ENCODE peak calls at places on chromosome 18, in ten cellular contexts. O is mucosa of gallbladder; L is NCI-H510A; J is RPMI8226; A is Calu3; U is stimulated activated CD4-positive, alpha-beta T cell treated with anti-CD3 and anti-CD28 coated beads, Interleukin-4, amount 100 ng/mL, for 4 hours; Q is HCEC 1CT; Y is HFF-Myc; W is AG10803; C is fibroblast of the aortic adventitia. E is an unnamed sample.

GRCh38 chr18:73153271-73153670 is 285.5 kb upstream of the NETO1 start:
- DNase-seq in L (no peak), J (no peak), Q (no peak), Y (peak; percentile 16), C (peak; percentile 9), U (no peak), A (no peak), W (peak; percentile 1), O (no peak), E (peak; percentile 62)

GRCh38 chr18:76822510-76823165 is at the start of gene ZNF236:
- DNase-seq in O (peak; percentile 65), L (peak; percentile 90), Q (peak; percentile 70), C (peak; percentile 70), A (peak; percentile 78), Y (no peak), W (peak; percentile 88), J (peak; percentile 86), U (peak; percentile 62), E (peak; percentile 55)

GRCh38 chr18:12308386-12309100 is 502 bp downstream of the TUBB6 start:
- DNase-seq in Y (no peak), J (peak; percentile 55), L (no peak), Q (peak; percentile 92), O (peak; percentile 78), W (peak; percentile 92), U (no peak), A (peak; percentile 64), C (peak; percentile 95), E (peak; percentile 89)

GRCh38 chr18:75248426-75249191 is 38.0 kb downstream of the TSHZ1 start:
- DNase-seq in A (no peak), U (no peak), C (no peak), Q (no peak), O (no peak), J (no peak), W (no peak), Y (no peak), L (no peak), E (no peak)

GRCh38 chr18:76380791-76381405 is 114.1 kb downstream of the ZNF516 start:
- DNase-seq in W (no peak), O (no peak), L (no peak), Q (no peak), A (no peak), C (no peak), Y (no peak), U (no peak), J (peak; percentile 50), E (peak; percentile 8)

GRCh38 chr18:33579147-33579867 is 1.3 kb downstream of the ASXL3 start:
- DNase-seq in O (no peak), J (peak; percentile 41), W (no peak), C (no peak), U (no peak), Q (no peak), L (peak; percentile 55), A (no peak), Y (no peak), E (no peak)

GRCh38 chr18:26421503-26421902 is 126.8 kb downstream of the KCTD1 start:
- DNase-seq in U (no peak), L (no peak), Q (no peak), A (no peak), W (no peak), Y (no peak), O (peak; percentile 3), C (no peak), J (no peak), E (no peak)

GRCh38 chr18:59015531-59016152 is 124.0 kb upstream of the SEC11C start:
- DNase-seq in O (no peak), U (no peak), Y (no peak), Q (no peak), A (no peak), J (no peak), C (no peak), L (no peak), W (no peak), E (no peak)

GRCh38 chr18:62637807-62638687 is 77.3 kb upstream of the PHLPP1 start:
- DNase-seq in C (no peak), O (no peak), L (no peak), J (peak; percentile 54), W (no peak), Q (no peak), A (peak; percentile 70), Y (no peak), U (peak; percentile 29), E (no peak)

GRCh38 chr18:77133920-77134496 is 1.4 kb upstream of the MBP start:
- DNase-seq in O (no peak), U (no peak), Y (no peak), W (peak; percentile 38), C (peak; percentile 31), L (peak; percentile 22), A (peak; percentile 43), J (peak; percentile 88), Q (no peak), E (no peak)

GRCh38 chr18:48639772-48640432 is 101.1 kb downstream of the CTIF start:
- DNase-seq in U (no peak), W (no peak), Q (no peak), C (no peak), A (no peak), J (no peak), L (no peak), Y (no peak), O (no peak), E (no peak)

GRCh38 chr18:79950440-79951341 is 762 bp downstream of the SLC66A2 start:
- DNase-seq in Y (no peak), A (peak; percentile 23), J (peak; percentile 59), L (peak; percentile 40), W (peak; percentile 27), O (no peak), C (no peak), Q (no peak), U (no peak), E (no peak)

GRCh38 chr18:65752625-65753325 is 2.0 kb downstream of the CDH7 start:
- DNase-seq in C (no peak), W (no peak), U (no peak), A (no peak), Y (no peak), J (no peak), Q (no peak), L (no peak), O (no peak), E (no peak)

GRCh38 chr18:49898421-49898820 is 85.1 kb upstream of the ACAA2 start:
- DNase-seq in C (peak; percentile 80), Y (peak; percentile 61), J (peak; percentile 87), O (peak; percentile 60), A (peak; percentile 29), Q (peak; percentile 42), W (peak; percentile 54), U (peak; percentile 3), L (no peak), E (peak; percentile 49)

GRCh38 chr18:53660306-53660705 is 564.2 kb downstream of the MBD2 start:
- DNase-seq in U (no peak), L (no peak), Q (no peak), Y (no peak), W (no peak), J (no peak), A (no peak), C (no peak), O (no peak), E (no peak)

GRCh38 chr18:47758000-47758399 is 172.5 kb downstream of the SMAD2 start:
- DNase-seq in O (no peak), L (no peak), Q (no peak), C (no peak), A (no peak), Y (no peak), J (peak; percentile 40), U (no peak), W (no peak), E (no peak)

GRCh38 chr18:70288851-70289328 is at the start of gene SOCS6:
- DNase-seq in J (peak; percentile 64), Q (peak; percentile 64), W (peak; percentile 73), C (peak; percentile 56), L (peak; percentile 36), Y (no peak), A (peak; percentile 71), O (peak; percentile 53), U (no peak), E (peak; percentile 43)

GRCh38 chr18:65057439-65058083 is 693.3 kb upstream of the CDH7 start:
- DNase-seq in J (no peak), Q (no peak), L (no peak), W (no peak), C (no peak), O (no peak), Y (no peak), A (no peak), U (no peak), E (no peak)

GRCh38 chr18:73790582-73790981 is 357.1 kb downstream of the FBXO15 start:
- DNase-seq in J (no peak), W (no peak), A (no peak), U (no peak), C (no peak), Q (no peak), L (no peak), Y (no peak), O (no peak), E (no peak)

GRCh38 chr18:23386317-23386716 is 66.8 kb upstream of the RIOK3 start:
- DNase-seq in C (no peak), Q (no peak), L (no peak), J (no peak), Y (no peak), U (no peak), O (no peak), A (peak; percentile 19), W (no peak), E (no peak)

GRCh38 chr18:38644875-38645641 is 1079.5 kb upstream of the CELF4 start:
- DNase-seq in O (no peak), J (no peak), Q (no peak), C (no peak), L (no peak), A (no peak), U (no peak), Y (no peak), W (no peak), E (no peak)

GRCh38 chr18:23563377-23564043 is 22.8 kb downstream of the NPC1 start:
- DNase-seq in O (no peak), Q (peak; percentile 87), C (peak; percentile 21), W (peak; percentile 53), Y (no peak), L (no peak), J (no peak), U (no peak), A (no peak), E (peak; percentile 32)

GRCh38 chr18:39660141-39660540 is 2094.5 kb upstream of the CELF4 start:
- DNase-seq in W (no peak), O (no peak), J (no peak), A (no peak), L (no peak), Q (peak; percentile 66), U (no peak), C (no peak), Y (no peak), E (no peak)

GRCh38 chr18:8084160-8084559 is 517.0 kb downstream of the PTPRM start:
- DNase-seq in C (peak; percentile 48), Q (peak; percentile 32), Y (peak; percentile 10), J (peak; percentile 30), L (peak; percentile 34), U (no peak), A (peak; percentile 22), W (peak; percentile 31), O (peak; percentile 23), E (peak; percentile 45)

GRCh38 chr18:1014496-1014895 is 109.8 kb downstream of the ADCYAP1 start:
- DNase-seq in U (no peak), O (no peak), W (peak; percentile 51), J (no peak), L (no peak), A (no peak), Y (no peak), C (peak; percentile 58), Q (no peak), E (no peak)

GRCh38 chr18:73414598-73414997 is 546.8 kb upstream of the NETO1 start:
- DNase-seq in W (no peak), L (no peak), O (no peak), Y (no peak), A (no peak), U (no peak), Q (no peak), J (no peak), C (no peak), E (no peak)

GRCh38 chr18:39453882-39454281 is 1888.3 kb upstream of the CELF4 start:
- DNase-seq in W (peak; percentile 31), C (peak; percentile 62), U (no peak), Y (no peak), L (no peak), Q (peak; percentile 35), O (peak; percentile 29), A (no peak), J (peak; percentile 26), E (peak; percentile 25)

GRCh38 chr18:46793565-46793964 is 36.7 kb upstream of the ST8SIA5 start:
- DNase-seq in O (no peak), A (no peak), C (no peak), L (no peak), W (no peak), Y (no peak), J (no peak), Q (no peak), U (no peak), E (no peak)

E was measured in HFFc6.